ENCODE peak calls at places on chromosome 17, in nine cellular contexts. I, O, U, M, P, R, B, Z and A are unnamed samples. For H3K4me1, the result is how much of the 10 kb centered on the place peaks cover.

GRCh38 chr17:49269356-49269755 is 38.8 kb upstream of the PHOSPHO1 start:
- DNase-seq in M (no peak), U (no peak), I (no peak), R (no peak), Z (no peak), B (no peak), O (no peak), P (no peak), A (no peak)

GRCh38 chr17:28141783-28142182 is 99.3 kb downstream of the NLK start:
- DNase-seq in U (no peak), P (no peak), M (no peak), R (no peak), O (no peak), I (no peak), B (no peak), Z (no peak), A (no peak)

GRCh38 chr17:59165933-59166342 is 10.4 kb downstream of the PRR11 start:
- DNase-seq in U (peak), I (no peak), O (no peak), B (peak), M (peak), P (peak), R (no peak), Z (no peak), A (peak)

GRCh38 chr17:55263565-55264272 is 1.0 kb upstream of the HLF start:
- DNase-seq in Z (no peak), P (no peak), U (no peak), R (no peak), O (no peak), M (peak), B (no peak), I (no peak), A (no peak)

GRCh38 chr17:76593964-76594363 is 8.3 kb upstream of the ST6GALNAC2 start:
- DNase-seq in U (no peak), P (no peak), Z (no peak), B (no peak), I (no peak), R (no peak), M (no peak), O (no peak), A (no peak)

GRCh38 chr17:45990836-45991235 is 8.2 kb upstream of the STH start:
- DNase-seq in B (no peak), P (no peak), U (no peak), M (no peak), I (no peak), O (no peak), Z (no peak), R (no peak), A (no peak)

GRCh38 chr17:47872651-47873161 is 21.7 kb upstream of the SP6 start:
- DNase-seq in I (no peak), B (peak), O (no peak), U (no peak), Z (no peak), M (peak), R (peak), P (no peak), A (no peak)

GRCh38 chr17:20216154-20216815 is 207.1 kb downstream of the SPECC1 start:
- DNase-seq in B (no peak), R (no peak), P (no peak), I (no peak), U (peak), M (no peak), O (no peak), Z (no peak), A (no peak)

GRCh38 chr17:81396722-81397313 is 1.6 kb downstream of the BAHCC1 start:
- DNase-seq in P (no peak), B (peak), R (no peak), U (peak), O (peak), M (peak), Z (no peak), I (no peak), A (no peak)

GRCh38 chr17:17496189-17497064 is at the start of gene RASD1:
- DNase-seq in P (peak), O (peak), R (peak), B (peak), M (peak), I (peak), Z (peak), U (peak), A (peak)

GRCh38 chr17:43660816-43661493 is 767 bp downstream of the MEOX1 start:
- DNase-seq in R (no peak), B (no peak), Z (no peak), M (no peak), U (no peak), O (no peak), P (no peak), I (no peak), A (no peak)

GRCh38 chr17:80855968-80856862 is 135.4 kb upstream of the CHMP6 start:
- DNase-seq in M (no peak), O (no peak), B (peak), Z (peak), I (peak), U (peak), R (peak), P (no peak), A (no peak)

GRCh38 chr17:59527325-59527917 is 38.0 kb upstream of the DHX40 start:
- DNase-seq in R (no peak), Z (no peak), B (no peak), P (no peak), I (no peak), M (no peak), U (no peak), O (no peak), A (no peak)

GRCh38 chr17:80455784-80456183 is 20.6 kb downstream of the NPTX1 start:
- DNase-seq in Z (no peak), U (no peak), M (no peak), P (no peak), R (no peak), I (no peak), O (no peak), B (no peak), A (no peak)

GRCh38 chr17:78592991-78593329 is 15.8 kb upstream of the DNAH17 start:
- DNase-seq in O (no peak), M (no peak), P (no peak), U (no peak), R (no peak), Z (no peak), B (no peak), I (no peak), A (no peak)

GRCh38 chr17:44008205-44008909 is 3.9 kb downstream of the NAGS start:
- DNase-seq in R (no peak), U (no peak), O (no peak), Z (no peak), B (no peak), M (peak), P (no peak), I (no peak), A (no peak)

GRCh38 chr17:60393840-60394529 is 2.1 kb upstream of the USP32 start:
- DNase-seq in U (no peak), O (no peak), R (no peak), I (no peak), Z (no peak), P (no peak), M (no peak), B (no peak), A (no peak)

GRCh38 chr17:71937914-71938313 is 182.9 kb upstream of the SOX9 start:
- DNase-seq in O (no peak), I (no peak), U (no peak), B (no peak), P (no peak), R (no peak), Z (no peak), M (no peak), A (no peak)

DNA sequence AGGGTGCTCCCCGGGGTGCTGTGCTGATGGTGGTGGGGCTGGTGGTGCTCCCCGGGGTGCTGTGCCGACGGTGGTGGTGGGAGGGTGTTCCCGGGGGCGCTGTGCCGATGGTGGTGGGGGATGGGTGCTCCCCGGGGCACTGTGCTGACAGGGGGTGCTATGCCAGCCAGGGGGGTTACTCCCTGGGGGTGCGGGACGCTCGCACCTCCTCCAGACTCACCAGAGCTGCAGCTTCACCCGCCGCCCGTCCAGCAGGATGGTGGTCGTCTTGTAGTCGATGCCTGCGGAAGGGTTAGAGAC is 16.0 kb upstream of the WDR45B start:
- DNase-seq in I (no peak), U (no peak), M (no peak), O (no peak), B (no peak), R (no peak), P (no peak), Z (no peak), A (no peak)
- H3K4me1 ChIP-seq in I (under half), U (under half), M (under half), O (under half), B (under half), R (under half), P (under half), Z (under half), A (under half)

DNA sequence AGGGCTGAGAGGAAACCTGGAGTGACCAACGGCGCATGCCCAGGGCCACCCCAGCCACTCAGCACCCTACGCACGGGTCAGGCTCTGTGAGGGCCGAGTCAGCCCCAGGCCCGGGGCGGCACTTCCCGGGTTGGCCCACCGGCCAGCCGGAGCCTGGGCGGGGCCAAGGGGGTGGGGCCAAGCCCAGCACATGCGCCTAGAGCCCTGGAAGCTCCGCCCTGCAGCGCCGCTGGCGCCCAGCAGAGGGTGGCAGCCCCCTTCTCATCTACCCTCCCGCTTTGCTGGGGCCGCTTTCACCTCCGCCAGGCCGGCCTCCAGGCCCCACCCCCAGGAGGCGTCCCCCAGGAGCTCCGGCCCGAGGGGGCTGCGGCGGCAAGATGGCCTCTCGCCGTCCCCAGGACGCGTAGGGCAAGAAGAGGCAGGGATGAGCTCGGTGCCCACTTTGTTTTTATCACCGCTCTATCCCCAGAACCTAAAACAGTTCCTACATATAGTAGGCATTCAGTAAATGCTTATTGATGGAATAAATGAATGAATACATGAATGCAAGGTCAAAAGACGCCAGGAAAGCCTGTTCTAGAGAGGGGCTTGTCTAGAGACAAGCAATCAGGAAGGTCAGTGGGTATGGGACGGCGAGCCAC is 31.3 kb downstream of the MYO18A start:
- DNase-seq in U (peak), B (peak), R (peak), P (peak), Z (peak), M (peak), I (peak), O (peak), A (peak)
- H3K4me1 ChIP-seq in U (half or more), B (half or more), R (under half), P (under half), Z (half or more), M (under half), I (under half), O (under half), A (half or more)

GRCh38 chr17:74439691-74440567 is 8.0 kb downstream of the GPRC5C start:
- DNase-seq in I (no peak), P (no peak), U (no peak), Z (no peak), M (no peak), R (no peak), B (no peak), O (no peak), A (no peak)

GRCh38 chr17:74442291-74442669 is 10.4 kb downstream of the GPRC5C start:
- DNase-seq in R (no peak), P (no peak), U (no peak), I (no peak), Z (no peak), B (no peak), M (no peak), O (no peak), A (no peak)

GRCh38 chr17:74442670-74443515 is 11.0 kb downstream of the GPRC5C start:
- DNase-seq in O (peak), M (peak), U (no peak), B (no peak), P (peak), Z (no peak), I (peak), R (peak), A (peak)

GRCh38 chr17:74443516-74444296 is 11.8 kb downstream of the GPRC5C start:
- DNase-seq in U (no peak), B (no peak), P (no peak), M (no peak), O (no peak), R (no peak), I (no peak), Z (no peak), A (no peak)

DNA sequence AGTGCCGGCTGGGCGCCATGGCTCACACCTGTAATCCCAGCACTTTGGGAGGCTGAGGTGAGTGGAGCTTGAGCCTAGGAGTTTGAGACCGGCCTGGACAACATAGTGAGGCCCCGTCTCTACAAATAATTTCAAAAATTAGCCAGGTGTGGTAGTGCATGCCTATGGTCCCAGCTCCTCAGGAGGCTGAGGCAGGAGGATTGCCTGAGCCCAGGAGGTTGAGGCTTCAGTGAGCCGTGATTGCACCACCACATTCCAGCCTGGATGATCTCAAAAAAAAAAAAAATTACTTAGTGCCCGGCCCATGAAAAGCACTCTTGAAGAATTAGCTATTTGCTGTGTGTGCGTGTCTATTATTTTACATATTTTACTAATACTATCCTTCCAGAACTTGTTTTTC is 9.6 kb downstream of the GPRC5C start:
- DNase-seq in U (no peak), R (no peak), P (no peak), M (no peak), I (no peak), B (no peak), O (no peak), Z (no peak), A (no peak)
- H3K4me1 ChIP-seq in U (under half), R (under half), P (under half), M (under half), I (half or more), B (under half), O (under half), Z (under half), A (half or more)

GRCh38 chr17:63955791-63956190 is 16.9 kb downstream of the SCN4A start:
- DNase-seq in B (no peak), M (no peak), R (no peak), O (no peak), P (no peak), Z (no peak), U (no peak), I (no peak), A (no peak)
- H3K4me1 ChIP-seq in B (under half), M (under half), R (under half), O (under half), P (under half), Z (under half), U (under half), I (under half), A (under half)

GRCh38 chr17:67093348-67093747 is 49.0 kb downstream of the CACNG1 start:
- DNase-seq in M (no peak), O (no peak), I (no peak), R (no peak), Z (no peak), P (no peak), B (no peak), U (no peak), A (no peak)
- H3K4me1 ChIP-seq in M (under half), O (under half), I (under half), R (under half), Z (under half), P (under half), B (under half), U (under half), A (under half)

GRCh38 chr17:2090210-2090641 is 35.3 kb downstream of the HIC1 start:
- DNase-seq in Z (no peak), B (no peak), R (no peak), O (no peak), P (no peak), U (no peak), I (no peak), M (no peak), A (no peak)
- H3K4me1 ChIP-seq in Z (under half), B (under half), R (under half), O (under half), P (under half), U (under half), I (half or more), M (under half), A (half or more)

DNA sequence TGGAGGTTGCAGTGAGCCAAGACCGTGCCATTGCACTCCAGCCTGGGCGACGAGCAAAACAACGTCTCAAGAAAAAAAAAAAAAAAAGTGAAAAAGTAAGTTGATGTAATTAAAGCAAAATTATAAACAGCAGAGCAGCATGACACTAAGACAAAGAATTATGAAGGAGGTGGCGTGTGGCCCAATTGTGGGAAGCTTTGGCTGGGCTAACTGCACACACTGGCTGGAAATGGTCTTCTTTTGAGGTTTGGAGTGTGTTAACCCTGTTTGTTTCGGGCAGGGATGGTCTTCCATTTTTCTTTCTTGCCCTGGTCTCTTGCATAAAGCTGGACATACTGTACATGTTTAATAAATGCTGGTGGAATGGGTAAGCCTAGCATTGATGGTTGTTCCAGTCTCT is 54.8 kb downstream of the RAP1GAP2 start:
- DNase-seq in R (no peak), B (no peak), M (no peak), I (no peak), U (no peak), O (no peak), Z (no peak), P (no peak), A (no peak)
- H3K4me1 ChIP-seq in R (under half), B (under half), M (under half), I (under half), U (under half), O (under half), Z (under half), P (under half), A (under half)

GRCh38 chr17:7440823-7441174 is 1.5 kb downstream of the FGF11 start:
- DNase-seq in R (no peak), P (peak), B (peak), I (peak), O (no peak), M (peak), U (no peak), Z (no peak), A (peak)

GRCh38 chr17:7441202-7441705 is 1.9 kb downstream of the FGF11 start:
- DNase-seq in R (no peak), U (no peak), Z (no peak), P (no peak), B (no peak), I (no peak), M (peak), O (no peak), A (no peak)

GRCh38 chr17:7438656-7439460 is 454 bp upstream of the FGF11 start:
- DNase-seq in O (no peak), U (no peak), I (no peak), Z (no peak), R (no peak), M (no peak), B (no peak), P (no peak), A (no peak)

GRCh38 chr17:7439462-7440112 is at the start of gene FGF11:
- DNase-seq in R (no peak), P (no peak), O (no peak), U (no peak), Z (no peak), I (no peak), B (no peak), M (peak), A (peak)

GRCh38 chr17:7440113-7440822 is 956 bp downstream of the FGF11 start:
- DNase-seq in Z (no peak), O (peak), M (peak), P (peak), U (peak), R (peak), I (peak), B (peak), A (peak)
- H3K4me1 ChIP-seq in Z (under half), O (under half), M (under half), P (under half), U (under half), R (under half), I (half or more), B (half or more), A (under half)

GRCh38 chr17:68053237-68054030 is 17.9 kb downstream of the KPNA2 start:
- DNase-seq in R (no peak), Z (no peak), U (no peak), M (no peak), B (no peak), O (peak), I (peak), P (no peak), A (no peak)
- H3K4me1 ChIP-seq in R (under half), Z (under half), U (under half), M (under half), B (under half), O (under half), I (under half), P (under half), A (under half)

GRCh38 chr17:53462393-53462811 is 360.3 kb upstream of the KIF2B start:
- DNase-seq in B (peak), O (no peak), P (no peak), U (no peak), M (no peak), Z (no peak), I (no peak), R (no peak), A (no peak)
- H3K4me1 ChIP-seq in B (under half), O (under half), P (under half), U (under half), M (under half), Z (under half), I (under half), R (under half), A (under half)